ENCODE peak calls at places on chromosome 21, in seven cellular contexts. W is PC-9, L is MM.1S, Y is hepatocyte, M is IMR-90, D is neural progenitor cell, H is GM23338. V is an unnamed sample.

GRCh38 chr21:23638131-23638530 is 1969.2 kb downstream of the MRPL39 start:
- DNase-seq in M (no peak), W (no peak), H (no peak), L (no peak), D (no peak), Y (no peak), V (no peak)

GRCh38 chr21:45045481-45045880 is 28.9 kb upstream of the ADARB1 start:
- DNase-seq in D (no peak), W (no peak), H (no peak), Y (no peak), L (no peak), M (no peak), V (no peak)

GRCh38 chr21:38631171-38631570 is 132.9 kb upstream of the ERG start:
- DNase-seq in Y (no peak), D (no peak), W (no peak), L (no peak), H (no peak), M (no peak), V (no peak)

GRCh38 chr21:46661211-46661625 is 25.7 kb downstream of the PRMT2 start:
- DNase-seq in L (peak; percentile 70), H (peak; percentile 89), D (peak; percentile 93), W (no peak), M (peak; percentile 82), Y (peak; percentile 69), V (peak; percentile 82)

GRCh38 chr21:25080161-25080560 is 527.1 kb downstream of the MRPL39 start:
- DNase-seq in W (no peak), H (no peak), Y (no peak), M (no peak), L (no peak), D (no peak), V (no peak)

GRCh38 chr21:32726742-32727477 is 903 bp downstream of the SYNJ1 start:
- DNase-seq in H (peak; percentile 25), M (peak; percentile 18), W (peak; percentile 36), D (peak; percentile 36), Y (peak; percentile 46), L (peak; percentile 35), V (no peak)

GRCh38 chr21:45998871-45999580 is 17.5 kb downstream of the COL6A1 start:
- DNase-seq in H (no peak), W (no peak), Y (no peak), D (no peak), M (no peak), L (no peak), V (no peak)

GRCh38 chr21:33855190-33855589 is 60.4 kb downstream of the ATP5PO start:
- DNase-seq in W (no peak), H (peak; percentile 58), L (no peak), Y (no peak), M (no peak), D (no peak), V (no peak)

GRCh38 chr21:29849735-29850176 is 90.0 kb downstream of the GRIK1 start:
- DNase-seq in L (peak; percentile 70), D (peak; percentile 79), W (no peak), H (peak; percentile 85), Y (peak; percentile 82), M (peak; percentile 57), V (peak; percentile 55)

GRCh38 chr21:26842976-26843911 is 2.0 kb downstream of the ADAMTS1 start:
- DNase-seq in H (peak; percentile 83), W (no peak), L (peak; percentile 49), D (peak; percentile 81), M (peak; percentile 96), Y (peak; percentile 95), V (peak; percentile 81)

GRCh38 chr21:18908641-18909040 is 505.1 kb upstream of the TMPRSS15 start:
- DNase-seq in H (no peak), Y (no peak), D (no peak), M (no peak), L (no peak), W (no peak), V (no peak)

GRCh38 chr21:37176716-37177115 is 90.4 kb downstream of the VPS26C start:
- DNase-seq in H (peak; percentile 20), D (no peak), W (peak; percentile 72), L (no peak), Y (no peak), M (no peak), V (no peak)

GRCh38 chr21:34874689-34875513 is 174.2 kb downstream of the RUNX1 start:
- DNase-seq in Y (no peak), H (no peak), W (no peak), M (no peak), L (peak; percentile 83), D (no peak), V (no peak)
- H3K4me2 ChIP-seq in Y (no peak overlapping the region), H (no peak overlapping the region), W (no peak overlapping the region), M (peak overlapping the region; percentile 25), L (peak overlapping the region; percentile 72), D (no peak overlapping the region), V (no peak overlapping the region)

GRCh38 chr21:22573834-22574233 is 1575.6 kb downstream of the NCAM2 start:
- DNase-seq in Y (no peak), W (no peak), M (no peak), D (no peak), H (no peak), L (no peak), V (no peak)

GRCh38 chr21:22575165-22575584 is 1577.0 kb downstream of the NCAM2 start:
- DNase-seq in W (no peak), L (peak; percentile 48), Y (peak; percentile 41), D (peak; percentile 71), M (no peak), H (peak; percentile 72), V (peak; percentile 36)
- TF ChIP-seq CTCF in W (peak; percentile 45), L (peak; percentile 45), Y (peak; percentile 52), D (peak; percentile 75), M (no peak), H (peak; percentile 61), V (peak; percentile 53)

GRCh38 chr21:42515708-42516502 is 2.3 kb downstream of the SLC37A1 start:
- DNase-seq in Y (peak; percentile 65), H (peak; percentile 44), W (peak; percentile 93), L (no peak), M (no peak), D (no peak), V (no peak)
- H2AFZ ChIP-seq in Y (no peak overlapping the region), H (no peak overlapping the region), W (no peak overlapping the region), L (no peak overlapping the region), M (no peak overlapping the region), D (no peak overlapping the region), V (no peak overlapping the region)

GRCh38 chr21:16070207-16070651 is 340.4 kb downstream of the USP25 start:
- DNase-seq in M (no peak), W (no peak), L (no peak), Y (no peak), D (no peak), H (no peak), V (no peak)
- H3K4me2 ChIP-seq in M (no peak overlapping the region), W (no peak overlapping the region), L (no peak overlapping the region), Y (no peak overlapping the region), D (no peak overlapping the region), H (no peak overlapping the region), V (no peak overlapping the region)

V was measured in H1.